ENCODE peak calls at places on chromosomes 6 and 20, in four cellular contexts. Y is T-helper 9 cell, O is ureter, L is NCI-H187 treated with DMSO at 0.1 percent for 48 hours. G is an unnamed sample.

GRCh38 chr6:25219581-25220249 is 59.5 kb upstream of the CARMIL1 start:
- DNase-seq in Y (no peak), O (no peak), L (no peak), G (no peak)

GRCh38 chr6:110547266-110547964 is 71.0 kb upstream of the SLC22A16 start:
- DNase-seq in Y (no peak), O (no peak), L (no peak), G (no peak)

GRCh38 chr6:43938178-43939101 is 168.4 kb downstream of the VEGFA start:
- DNase-seq in Y (no peak), O (peak), L (no peak), G (no peak)

GRCh38 chr6:121849477-121849876 is 414.0 kb downstream of the GJA1 start:
- DNase-seq in Y (no peak), O (peak), L (no peak), G (no peak)

GRCh38 chr6:119322715-119323350 is 26.7 kb downstream of the MAN1A1 start:
- DNase-seq in Y (peak), O (no peak), L (no peak), G (peak)

GRCh38 chr20:19757973-19758887 is at the start of gene RIN2:
- DNase-seq in Y (no peak), O (peak), L (no peak), G (no peak)

GRCh38 chr6:81476881-81477280 is 275.6 kb downstream of the TENT5A start:
- DNase-seq in Y (no peak), O (no peak), L (no peak), G (no peak)

GRCh38 chr20:56762401-56762800 is 133.3 kb downstream of the TFAP2C start:
- DNase-seq in Y (no peak), O (no peak), L (no peak), G (no peak)

GRCh38 chr6:11200356-11200755 is 32.1 kb downstream of the NEDD9 start:
- DNase-seq in Y (no peak), O (no peak), L (no peak), G (no peak)

GRCh38 chr6:78909391-78909790 is 42.0 kb downstream of the IRAK1BP1 start:
- DNase-seq in Y (no peak), O (no peak), L (no peak), G (no peak)

GRCh38 chr20:61407561-61407960 is 155.5 kb downstream of the CDH4 start:
- DNase-seq in Y (no peak), O (no peak), L (no peak), G (no peak)

GRCh38 chr20:63740501-63741353 is 1.2 kb downstream of the SLC2A4RG start:
- DNase-seq in Y (no peak), O (peak), L (no peak), G (no peak)

GRCh38 chr20:20452254-20452676 is 84.4 kb downstream of the INSM1 start:
- DNase-seq in Y (peak), O (peak), L (no peak), G (peak)

GRCh38 chr6:137698636-137699035 is 168.4 kb upstream of the TNFAIP3 start:
- DNase-seq in Y (no peak), O (no peak), L (no peak), G (no peak)

GRCh38 chr6:123962508-123962907 is 158.8 kb downstream of the NKAIN2 start:
- DNase-seq in Y (no peak), O (no peak), L (peak), G (no peak)

GRCh38 chr6:159086033-159086618 is 41.3 kb upstream of the TAGAP start:
- DNase-seq in Y (no peak), O (no peak), L (no peak), G (no peak)

GRCh38 chr6:125512621-125513020 is 210.9 kb upstream of the HDDC2 start:
- DNase-seq in Y (no peak), O (no peak), L (no peak), G (no peak)

GRCh38 chr6:12286381-12287132 is 3.6 kb upstream of the EDN1 start:
- DNase-seq in Y (no peak), O (no peak), L (no peak), G (no peak)

GRCh38 chr20:47319517-47320252 is 36.8 kb downstream of the ZMYND8 start:
- DNase-seq in Y (no peak), O (peak), L (no peak), G (no peak)

GRCh38 chr6:107443066-107443903 is 16.1 kb downstream of the PDSS2 start:
- DNase-seq in Y (no peak), O (no peak), L (no peak), G (no peak)

GRCh38 chr20:3808141-3808479 is 12.0 kb downstream of the CDC25B start:
- DNase-seq in Y (no peak), O (peak), L (no peak), G (no peak)

GRCh38 chr6:37190159-37190535 is 20.2 kb downstream of the PIM1 start:
- DNase-seq in Y (no peak), O (no peak), L (no peak), G (no peak)

GRCh38 chr6:165031491-165031890 is 277.9 kb downstream of the C6orf118 start:
- DNase-seq in Y (no peak), O (no peak), L (no peak), G (no peak)

GRCh38 chr20:51021067-51022025 is 1.6 kb downstream of the KCNG1 start:
- DNase-seq in Y (no peak), O (no peak), L (no peak), G (no peak)

GRCh38 chr20:24785141-24785924 is 163.7 kb upstream of the CST7 start:
- DNase-seq in Y (no peak), O (no peak), L (no peak), G (no peak)

GRCh38 chr20:53579581-53580375 is 13.9 kb downstream of the ZNF217 start:
- DNase-seq in Y (no peak), O (no peak), L (no peak), G (no peak)

GRCh38 chr6:44977406-44977740 is 350.8 kb upstream of the RUNX2 start:
- DNase-seq in Y (no peak), O (no peak), L (no peak), G (peak)